ENCODE peak calls at places on chromosome 9, in nine cellular contexts. One of them, this sample, is unnamed.

GRCh38 chr9:121684381-121685145 is 33.1 kb downstream of the DAB2IP start:
- DNase-seq in lower leg skin: no peak
- DNase-seq in GM20000: peak; percentile 60
- DNase-seq in choroid plexus epithelial cell: peak; percentile 61
- DNase-seq in cardiac fibroblast: peak; percentile 43
- DNase-seq in lower lobe of right lung: peak; percentile 64
- DNase-seq in left lung: peak; percentile 44
- DNase-seq in keratinocyte: no peak
- DNase-seq in tibial nerve: no peak
- DNase-seq in this sample: peak; percentile 52

GRCh38 chr9:25716220-25716872 is 38.1 kb upstream of the TUSC1 start:
- DNase-seq in lower leg skin: no peak
- DNase-seq in GM20000: no peak
- DNase-seq in choroid plexus epithelial cell: peak; percentile 57
- DNase-seq in cardiac fibroblast: peak; percentile 65
- DNase-seq in lower lobe of right lung: no peak
- DNase-seq in left lung: no peak
- DNase-seq in keratinocyte: no peak
- DNase-seq in tibial nerve: no peak
- DNase-seq in this sample: no peak

GRCh38 chr9:121383715-121384114 is 13.7 kb upstream of the STOM start:
- DNase-seq in lower leg skin: no peak
- DNase-seq in GM20000: no peak
- DNase-seq in choroid plexus epithelial cell: no peak
- DNase-seq in cardiac fibroblast: no peak
- DNase-seq in lower lobe of right lung: no peak
- DNase-seq in left lung: no peak
- DNase-seq in keratinocyte: no peak
- DNase-seq in tibial nerve: no peak
- DNase-seq in this sample: no peak

GRCh38 chr9:68740561-68740960 is 35.5 kb downstream of the PIP5K1B start:
- DNase-seq in lower leg skin: no peak
- DNase-seq in GM20000: no peak
- DNase-seq in choroid plexus epithelial cell: no peak
- DNase-seq in cardiac fibroblast: no peak
- DNase-seq in lower lobe of right lung: no peak
- DNase-seq in left lung: no peak
- DNase-seq in keratinocyte: no peak
- DNase-seq in tibial nerve: no peak
- DNase-seq in this sample: no peak

GRCh38 chr9:129413537-129414376 is 207.1 kb downstream of the C9orf50 start:
- DNase-seq in lower leg skin: peak; percentile 100
- DNase-seq in GM20000: peak; percentile 100
- DNase-seq in choroid plexus epithelial cell: peak; percentile 98
- DNase-seq in cardiac fibroblast: peak; percentile 97
- DNase-seq in lower lobe of right lung: peak; percentile 100
- DNase-seq in left lung: peak; percentile 99
- DNase-seq in keratinocyte: peak; percentile 55
- DNase-seq in tibial nerve: peak; percentile 100
- DNase-seq in this sample: peak; percentile 99

GRCh38 chr9:136059851-136060670 is 35.0 kb downstream of the NACC2 start:
- DNase-seq in lower leg skin: peak; percentile 84
- DNase-seq in GM20000: no peak
- DNase-seq in choroid plexus epithelial cell: peak; percentile 22
- DNase-seq in cardiac fibroblast: peak; percentile 6
- DNase-seq in lower lobe of right lung: no peak
- DNase-seq in left lung: no peak
- DNase-seq in keratinocyte: no peak
- DNase-seq in tibial nerve: no peak
- DNase-seq in this sample: no peak

GRCh38 chr9:89915187-89915586 is 310.4 kb downstream of the GADD45G start:
- DNase-seq in lower leg skin: peak; percentile 34
- DNase-seq in GM20000: no peak
- DNase-seq in choroid plexus epithelial cell: no peak
- DNase-seq in cardiac fibroblast: no peak
- DNase-seq in lower lobe of right lung: no peak
- DNase-seq in left lung: no peak
- DNase-seq in keratinocyte: no peak
- DNase-seq in tibial nerve: no peak
- DNase-seq in this sample: peak; percentile 23

GRCh38 chr9:109681301-109681700 is 98.7 kb upstream of the PALM2AKAP2 start:
- DNase-seq in lower leg skin: no peak
- DNase-seq in GM20000: no peak
- DNase-seq in choroid plexus epithelial cell: no peak
- DNase-seq in cardiac fibroblast: no peak
- DNase-seq in lower lobe of right lung: no peak
- DNase-seq in left lung: no peak
- DNase-seq in keratinocyte: no peak
- DNase-seq in tibial nerve: no peak
- DNase-seq in this sample: no peak

GRCh38 chr9:123556464-123557435 is 200.8 kb downstream of the CRB2 start:
- DNase-seq in lower leg skin: no peak
- DNase-seq in GM20000: no peak
- DNase-seq in choroid plexus epithelial cell: peak; percentile 8
- DNase-seq in cardiac fibroblast: no peak
- DNase-seq in lower lobe of right lung: no peak
- DNase-seq in left lung: no peak
- DNase-seq in keratinocyte: no peak
- DNase-seq in tibial nerve: no peak
- DNase-seq in this sample: no peak

GRCh38 chr9:21326526-21327139 is 8.6 kb downstream of the KLHL9 start:
- DNase-seq in lower leg skin: no peak
- DNase-seq in GM20000: peak; percentile 55
- DNase-seq in choroid plexus epithelial cell: peak; percentile 70
- DNase-seq in cardiac fibroblast: peak; percentile 60
- DNase-seq in lower lobe of right lung: no peak
- DNase-seq in left lung: no peak
- DNase-seq in keratinocyte: peak; percentile 25
- DNase-seq in tibial nerve: no peak
- DNase-seq in this sample: no peak

GRCh38 chr9:130432796-130433167 is 12.0 kb upstream of the ASS1 start:
- DNase-seq in lower leg skin: no peak
- DNase-seq in GM20000: no peak
- DNase-seq in choroid plexus epithelial cell: no peak
- DNase-seq in cardiac fibroblast: no peak
- DNase-seq in lower lobe of right lung: no peak
- DNase-seq in left lung: no peak
- DNase-seq in keratinocyte: no peak
- DNase-seq in tibial nerve: no peak
- DNase-seq in this sample: no peak

GRCh38 chr9:134341306-134341705 is 15.1 kb downstream of the RXRA start:
- DNase-seq in lower leg skin: no peak
- DNase-seq in GM20000: no peak
- DNase-seq in choroid plexus epithelial cell: no peak
- DNase-seq in cardiac fibroblast: no peak
- DNase-seq in lower lobe of right lung: peak; percentile 85
- DNase-seq in left lung: peak; percentile 83
- DNase-seq in keratinocyte: no peak
- DNase-seq in tibial nerve: no peak
- DNase-seq in this sample: no peak

GRCh38 chr9:137382728-137383452 is 40.1 kb downstream of the EXD3 start:
- DNase-seq in lower leg skin: peak; percentile 75
- DNase-seq in GM20000: no peak
- DNase-seq in choroid plexus epithelial cell: no peak
- DNase-seq in cardiac fibroblast: no peak
- DNase-seq in lower lobe of right lung: no peak
- DNase-seq in left lung: peak; percentile 28
- DNase-seq in keratinocyte: no peak
- DNase-seq in tibial nerve: no peak
- DNase-seq in this sample: no peak

GRCh38 chr9:72726951-72727350 is 205.5 kb downstream of the TMC1 start:
- DNase-seq in lower leg skin: no peak
- DNase-seq in GM20000: no peak
- DNase-seq in choroid plexus epithelial cell: no peak
- DNase-seq in cardiac fibroblast: no peak
- DNase-seq in lower lobe of right lung: no peak
- DNase-seq in left lung: no peak
- DNase-seq in keratinocyte: no peak
- DNase-seq in tibial nerve: no peak
- DNase-seq in this sample: no peak

GRCh38 chr9:116377179-116377790 is 223.7 kb downstream of the PAPPA start:
- DNase-seq in lower leg skin: no peak
- DNase-seq in GM20000: no peak
- DNase-seq in choroid plexus epithelial cell: peak; percentile 72
- DNase-seq in cardiac fibroblast: peak; percentile 89
- DNase-seq in lower lobe of right lung: no peak
- DNase-seq in left lung: no peak
- DNase-seq in keratinocyte: no peak
- DNase-seq in tibial nerve: no peak
- DNase-seq in this sample: no peak

GRCh38 chr9:134136117-134136996 is 475 bp downstream of the WDR5 start:
- DNase-seq in lower leg skin: no peak
- DNase-seq in GM20000: peak; percentile 58
- DNase-seq in choroid plexus epithelial cell: peak; percentile 37
- DNase-seq in cardiac fibroblast: peak; percentile 35
- DNase-seq in lower lobe of right lung: no peak
- DNase-seq in left lung: no peak
- DNase-seq in keratinocyte: no peak
- DNase-seq in tibial nerve: no peak
- DNase-seq in this sample: peak; percentile 24

GRCh38 chr9:113461285-113461684 is 2.2 kb upstream of the RGS3 start:
- DNase-seq in lower leg skin: no peak
- DNase-seq in GM20000: no peak
- DNase-seq in choroid plexus epithelial cell: no peak
- DNase-seq in cardiac fibroblast: no peak
- DNase-seq in lower lobe of right lung: no peak
- DNase-seq in left lung: no peak
- DNase-seq in keratinocyte: no peak
- DNase-seq in tibial nerve: no peak
- DNase-seq in this sample: no peak
- TF ChIP-seq CTCF in lower leg skin: no peak
- TF ChIP-seq CTCF in GM20000: no peak
- TF ChIP-seq CTCF in choroid plexus epithelial cell: no peak
- TF ChIP-seq CTCF in cardiac fibroblast: no peak
- TF ChIP-seq CTCF in lower lobe of right lung: no peak
- TF ChIP-seq CTCF in left lung: no peak
- TF ChIP-seq CTCF in keratinocyte: no peak
- TF ChIP-seq CTCF in tibial nerve: no peak
- TF ChIP-seq CTCF in this sample: no peak

DNA sequence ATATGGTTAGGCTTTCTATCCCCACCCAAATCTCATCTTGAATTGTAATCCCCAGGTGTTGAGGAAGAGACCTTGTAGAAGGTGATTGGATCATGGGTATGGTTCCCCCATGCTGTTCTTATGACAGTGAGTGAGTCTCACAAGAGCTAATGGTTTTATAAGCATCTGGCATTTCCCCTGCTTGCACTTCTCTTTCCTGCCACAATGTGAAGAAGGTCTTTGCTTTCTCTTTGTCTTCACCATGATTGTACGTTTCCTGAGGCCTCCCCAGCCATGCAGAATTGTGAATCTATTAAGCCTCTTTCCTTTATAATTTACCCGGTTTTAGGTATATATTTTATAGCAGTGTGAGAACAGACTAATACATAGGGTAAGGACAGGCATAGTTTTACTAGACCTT is 334.5 kb downstream of the TLR4 start:
- DNase-seq in lower leg skin: no peak
- DNase-seq in GM20000: no peak
- DNase-seq in choroid plexus epithelial cell: no peak
- DNase-seq in cardiac fibroblast: no peak
- DNase-seq in lower lobe of right lung: no peak
- DNase-seq in left lung: no peak
- DNase-seq in keratinocyte: no peak
- DNase-seq in tibial nerve: no peak
- DNase-seq in this sample: no peak
- TF ChIP-seq CTCF in lower leg skin: no peak
- TF ChIP-seq CTCF in GM20000: no peak
- TF ChIP-seq CTCF in choroid plexus epithelial cell: no peak
- TF ChIP-seq CTCF in cardiac fibroblast: no peak
- TF ChIP-seq CTCF in lower lobe of right lung: no peak
- TF ChIP-seq CTCF in left lung: no peak
- TF ChIP-seq CTCF in keratinocyte: no peak
- TF ChIP-seq CTCF in tibial nerve: no peak
- TF ChIP-seq CTCF in this sample: no peak

GRCh38 chr9:84671651-84672467 is 2.3 kb downstream of the NTRK2 start:
- DNase-seq in lower leg skin: no peak
- DNase-seq in GM20000: no peak
- DNase-seq in choroid plexus epithelial cell: no peak
- DNase-seq in cardiac fibroblast: no peak
- DNase-seq in lower lobe of right lung: no peak
- DNase-seq in left lung: no peak
- DNase-seq in keratinocyte: no peak
- DNase-seq in tibial nerve: no peak
- DNase-seq in this sample: no peak

GRCh38 chr9:84670106-84670800 is 724 bp downstream of the NTRK2 start:
- DNase-seq in lower leg skin: peak; percentile 87
- DNase-seq in GM20000: peak; percentile 46
- DNase-seq in choroid plexus epithelial cell: no peak
- DNase-seq in cardiac fibroblast: no peak
- DNase-seq in lower lobe of right lung: no peak
- DNase-seq in left lung: no peak
- DNase-seq in keratinocyte: no peak
- DNase-seq in tibial nerve: no peak
- DNase-seq in this sample: no peak

GRCh38 chr9:84670801-84671153 is 1.2 kb downstream of the NTRK2 start:
- DNase-seq in lower leg skin: no peak
- DNase-seq in GM20000: peak; percentile 20
- DNase-seq in choroid plexus epithelial cell: no peak
- DNase-seq in cardiac fibroblast: no peak
- DNase-seq in lower lobe of right lung: no peak
- DNase-seq in left lung: no peak
- DNase-seq in keratinocyte: no peak
- DNase-seq in tibial nerve: no peak
- DNase-seq in this sample: no peak

GRCh38 chr9:84677080-84677479 is 7.6 kb downstream of the NTRK2 start:
- DNase-seq in lower leg skin: no peak
- DNase-seq in GM20000: no peak
- DNase-seq in choroid plexus epithelial cell: no peak
- DNase-seq in cardiac fibroblast: no peak
- DNase-seq in lower lobe of right lung: no peak
- DNase-seq in left lung: no peak
- DNase-seq in keratinocyte: no peak
- DNase-seq in tibial nerve: no peak
- DNase-seq in this sample: no peak

DNA sequence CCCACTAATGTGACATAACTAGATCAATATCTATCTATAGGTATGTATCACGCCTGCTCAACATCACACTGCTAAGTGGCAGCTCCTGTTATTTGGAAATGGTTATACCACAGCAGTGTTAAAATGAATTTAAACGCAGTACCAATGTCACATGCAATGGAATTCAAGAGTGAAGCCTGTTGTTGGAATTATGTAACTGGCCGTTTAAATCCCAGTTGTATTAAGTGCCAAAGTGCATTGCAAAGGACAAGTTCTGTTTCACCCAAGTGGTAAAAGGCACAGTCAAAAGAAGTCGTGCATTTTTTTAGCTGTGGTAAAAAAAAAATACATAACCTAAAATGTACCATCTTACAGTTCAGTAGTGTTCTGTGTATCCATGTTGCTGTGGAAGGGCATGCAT is 4.3 kb downstream of the NTRK2 start:
- DNase-seq in lower leg skin: no peak
- DNase-seq in GM20000: no peak
- DNase-seq in choroid plexus epithelial cell: no peak
- DNase-seq in cardiac fibroblast: no peak
- DNase-seq in lower lobe of right lung: no peak
- DNase-seq in left lung: no peak
- DNase-seq in keratinocyte: no peak
- DNase-seq in tibial nerve: no peak
- DNase-seq in this sample: no peak
- TF ChIP-seq CTCF in lower leg skin: no peak
- TF ChIP-seq CTCF in GM20000: no peak
- TF ChIP-seq CTCF in choroid plexus epithelial cell: no peak
- TF ChIP-seq CTCF in cardiac fibroblast: no peak
- TF ChIP-seq CTCF in lower lobe of right lung: no peak
- TF ChIP-seq CTCF in left lung: no peak
- TF ChIP-seq CTCF in keratinocyte: no peak
- TF ChIP-seq CTCF in tibial nerve: no peak
- TF ChIP-seq CTCF in this sample: no peak

GRCh38 chr9:38662763-38663593 is 42.6 kb upstream of the ANKRD18A start:
- DNase-seq in lower leg skin: peak; percentile 40
- DNase-seq in GM20000: no peak
- DNase-seq in choroid plexus epithelial cell: peak; percentile 92
- DNase-seq in cardiac fibroblast: peak; percentile 39
- DNase-seq in lower lobe of right lung: no peak
- DNase-seq in left lung: no peak
- DNase-seq in keratinocyte: no peak
- DNase-seq in tibial nerve: no peak
- DNase-seq in this sample: no peak
- TF ChIP-seq CTCF in lower leg skin: no peak
- TF ChIP-seq CTCF in GM20000: no peak
- TF ChIP-seq CTCF in choroid plexus epithelial cell: peak; percentile 97
- TF ChIP-seq CTCF in cardiac fibroblast: peak; percentile 9
- TF ChIP-seq CTCF in lower lobe of right lung: no peak
- TF ChIP-seq CTCF in left lung: no peak
- TF ChIP-seq CTCF in keratinocyte: peak; percentile 65
- TF ChIP-seq CTCF in tibial nerve: peak; percentile 51
- TF ChIP-seq CTCF in this sample: no peak